ENCODE peak calls at places on chromosome 18, in six cellular contexts. A, U, C, H, B and E are unnamed samples.

GRCh38 chr18:11976882-11977281 is 4.4 kb upstream of the IMPA2 start:
- DNase-seq in H (no peak), U (no peak), C (no peak), B (peak), A (no peak), E (no peak)

GRCh38 chr18:48861181-48861715 is 89.5 kb downstream of the SMAD7 start:
- DNase-seq in C (no peak), H (peak), B (no peak), U (peak), A (no peak), E (no peak)

GRCh38 chr18:58135806-58136331 is 91.8 kb downstream of the NEDD4L start:
- DNase-seq in C (no peak), U (peak), B (peak), H (no peak), A (peak), E (peak)

GRCh38 chr18:73564073-73564472 is 583.6 kb downstream of the FBXO15 start:
- DNase-seq in H (no peak), C (no peak), A (no peak), U (no peak), B (peak), E (no peak)

GRCh38 chr18:49778826-49779465 is 34.4 kb downstream of the ACAA2 start:
- DNase-seq in C (no peak), A (no peak), B (peak), H (no peak), U (no peak), E (no peak)

GRCh38 chr18:48986851-48987761 is 36.3 kb upstream of the SMAD7 start:
- DNase-seq in U (no peak), C (no peak), A (no peak), H (no peak), B (no peak), E (no peak)

GRCh38 chr18:1394426-1394825 is 489.8 kb downstream of the ADCYAP1 start:
- DNase-seq in C (no peak), U (no peak), H (no peak), B (no peak), A (no peak), E (no peak)

GRCh38 chr18:31206787-31207381 is 44.2 kb upstream of the DSC1 start:
- DNase-seq in C (no peak), A (no peak), B (peak), U (peak), H (peak), E (peak)

GRCh38 chr18:48840491-48840877 is 110.3 kb downstream of the SMAD7 start:
- DNase-seq in C (no peak), B (no peak), A (no peak), H (peak), U (no peak), E (no peak)

GRCh38 chr18:50793641-50794565 is 25.9 kb downstream of the MRO start:
- DNase-seq in U (no peak), B (no peak), H (no peak), C (no peak), A (no peak), E (no peak)

GRCh38 chr18:65567372-65567771 is 183.4 kb upstream of the CDH7 start:
- DNase-seq in B (no peak), U (peak), A (no peak), H (no peak), C (no peak), E (no peak)

GRCh38 chr18:37179384-37179783 is 350.5 kb downstream of the KIAA1328 start:
- DNase-seq in B (no peak), A (no peak), U (no peak), C (no peak), H (no peak), E (peak)

GRCh38 chr18:23267447-23267776 is 132.1 kb downstream of the CABLES1 start:
- DNase-seq in H (no peak), C (no peak), A (no peak), U (no peak), B (no peak), E (no peak)

GRCh38 chr18:5155180-5155906 is 41.7 kb downstream of the AKAIN1 start:
- DNase-seq in B (no peak), C (no peak), U (no peak), H (no peak), A (no peak), E (no peak)

GRCh38 chr18:8254664-8255063 is 354.6 kb upstream of the RAB12 start:
- DNase-seq in C (no peak), H (no peak), A (no peak), U (no peak), B (peak), E (no peak)

GRCh38 chr18:62337336-62337735 is 12.2 kb downstream of the TNFRSF11A start:
- DNase-seq in H (no peak), C (no peak), A (no peak), U (no peak), B (no peak), E (no peak)

GRCh38 chr18:31246460-31246859 is 71.5 kb upstream of the DSG1 start:
- DNase-seq in B (no peak), A (no peak), C (no peak), H (no peak), U (no peak), E (no peak)